ENCODE peak calls at places on chromosome 14, in four cellular contexts. L, I, M and E are unnamed samples. For H3K36me3, the result is how much of the 10 kb centered on the place peaks cover.

GRCh38 chr14:24734917-24735500 is 101.0 kb upstream of the GZMB start:
- DNase-seq in L (no peak), I (peak), M (peak), E (peak)

GRCh38 chr14:104246401-104247335 is 108.3 kb downstream of the KIF26A start:
- DNase-seq in L (no peak), I (peak), M (no peak), E (no peak)

GRCh38 chr14:92258934-92259333 is 64.0 kb upstream of the SLC24A4 start:
- DNase-seq in L (peak), I (no peak), M (no peak), E (no peak)

GRCh38 chr14:100592461-100592871 is 5.2 kb upstream of the BEGAIN start:
- DNase-seq in L (no peak), I (no peak), M (no peak), E (no peak)

GRCh38 chr14:30223385-30223785 is 295.7 kb upstream of the PRKD1 start:
- DNase-seq in L (no peak), I (peak), M (peak), E (peak)

GRCh38 chr14:94088516-94088915 is 7.4 kb downstream of the IFI27L1 start:
- DNase-seq in L (no peak), I (no peak), M (no peak), E (no peak)

GRCh38 chr14:95683793-95684192 is 2.4 kb upstream of the TCL1B start:
- DNase-seq in L (no peak), I (peak), M (peak), E (peak)

GRCh38 chr14:31867570-31867969 is 209.5 kb upstream of the ARHGAP5 start:
- DNase-seq in L (no peak), I (no peak), M (peak), E (no peak)

GRCh38 chr14:87286826-87287225 is 706.2 kb downstream of the GALC start:
- DNase-seq in L (no peak), I (no peak), M (no peak), E (no peak)

GRCh38 chr14:96086574-96087077 is 47.5 kb downstream of the C14orf132 start:
- DNase-seq in L (no peak), I (no peak), M (no peak), E (no peak)

GRCh38 chr14:68819260-68819691 is 26.4 kb upstream of the ZFP36L1 start:
- DNase-seq in L (no peak), I (peak), M (no peak), E (peak)

GRCh38 chr14:98580131-98580678 is 691.8 kb downstream of the BCL11B start:
- DNase-seq in L (no peak), I (no peak), M (no peak), E (no peak)

GRCh38 chr14:99729991-99730875 is 46.1 kb downstream of the CYP46A1 start:
- DNase-seq in L (no peak), I (peak), M (peak), E (peak)

GRCh38 chr14:94542111-94542810 is 19.0 kb upstream of the SERPINA4 start:
- DNase-seq in L (no peak), I (no peak), M (peak), E (no peak)

GRCh38 chr14:104081493-104081835 is 4.0 kb upstream of the ASPG start:
- DNase-seq in L (no peak), I (no peak), M (no peak), E (no peak)

GRCh38 chr14:85387181-85387580 is 142.8 kb upstream of the FLRT2 start:
- DNase-seq in L (no peak), I (no peak), M (no peak), E (no peak)

GRCh38 chr14:28755930-28756895 is 10.4 kb upstream of the FOXG1 start:
- DNase-seq in L (no peak), I (no peak), M (no peak), E (no peak)

GRCh38 chr14:92322516-92322915 is 449 bp upstream of the SLC24A4 start:
- DNase-seq in L (no peak), I (no peak), M (no peak), E (no peak)

GRCh38 chr14:70239802-70240201 is 51.1 kb upstream of the SLC8A3 start:
- DNase-seq in L (peak), I (no peak), M (no peak), E (no peak)

GRCh38 chr14:81144811-81145598 is 75.8 kb downstream of the GTF2A1 start:
- DNase-seq in L (no peak), I (no peak), M (no peak), E (no peak)

GRCh38 chr14:22524784-22525161 is 64.3 kb downstream of the DAD1 start:
- DNase-seq in L (no peak), I (no peak), M (no peak), E (no peak)

GRCh38 chr14:65258391-65258790 is 154.1 kb upstream of the FUT8 start:
- DNase-seq in L (no peak), I (no peak), M (peak), E (no peak)

GRCh38 chr14:85811340-85811739 is 281.4 kb downstream of the FLRT2 start:
- DNase-seq in L (no peak), I (no peak), M (no peak), E (no peak)

GRCh38 chr14:96567289-96567899 is 65.2 kb downstream of the PAPOLA start:
- DNase-seq in L (no peak), I (no peak), M (peak), E (no peak)

GRCh38 chr14:39181026-39181692 is 6.1 kb downstream of the PNN start:
- DNase-seq in L (no peak), I (no peak), M (no peak), E (no peak)

GRCh38 chr14:29814153-29815057 is 113.2 kb downstream of the PRKD1 start:
- DNase-seq in L (no peak), I (peak), M (no peak), E (peak)

GRCh38 chr14:39267592-39268112 is 33.9 kb downstream of the MIA2 start:
- DNase-seq in L (no peak), I (no peak), M (peak), E (no peak)

GRCh38 chr14:32039401-32039800 is 37.7 kb upstream of the ARHGAP5 start:
- DNase-seq in L (no peak), I (no peak), M (no peak), E (no peak)

GRCh38 chr14:49896956-49897355 is 4.1 kb downstream of the ARF6 start:
- DNase-seq in L (no peak), I (no peak), M (no peak), E (no peak)

DNA sequence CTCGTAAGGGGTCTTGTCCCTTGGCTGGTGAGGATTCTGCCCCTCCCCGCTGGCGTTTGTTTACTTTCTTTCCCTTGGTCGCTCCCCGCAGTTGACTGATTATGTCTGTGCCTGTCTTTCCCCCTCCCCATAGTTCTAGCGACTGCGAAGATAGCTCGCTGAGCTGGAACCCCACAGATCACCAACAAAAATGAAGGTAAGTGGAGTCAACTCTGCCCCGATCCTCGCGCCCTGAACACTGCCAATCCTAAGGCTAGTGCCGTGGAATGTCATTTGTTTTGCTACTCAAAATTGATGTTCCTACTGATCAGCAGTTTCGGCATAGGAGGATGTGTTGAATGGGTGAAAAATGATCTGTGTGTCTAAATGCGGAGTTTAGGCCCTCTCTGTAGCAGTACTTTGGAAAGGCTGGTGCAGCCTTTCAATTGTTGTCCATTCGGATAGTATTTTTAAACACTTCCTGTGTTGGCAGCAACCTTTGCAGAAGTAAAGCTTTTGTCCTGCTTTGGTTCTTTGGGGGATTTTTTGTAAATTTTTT is 1.4 kb downstream of the ARID4A start:
- DNase-seq in L (no peak), I (no peak), M (no peak), E (no peak)
- TF ChIP-seq POLR2AphosphoS5 in L (no peak), I (no peak), M (no peak), E (no peak)

DNA sequence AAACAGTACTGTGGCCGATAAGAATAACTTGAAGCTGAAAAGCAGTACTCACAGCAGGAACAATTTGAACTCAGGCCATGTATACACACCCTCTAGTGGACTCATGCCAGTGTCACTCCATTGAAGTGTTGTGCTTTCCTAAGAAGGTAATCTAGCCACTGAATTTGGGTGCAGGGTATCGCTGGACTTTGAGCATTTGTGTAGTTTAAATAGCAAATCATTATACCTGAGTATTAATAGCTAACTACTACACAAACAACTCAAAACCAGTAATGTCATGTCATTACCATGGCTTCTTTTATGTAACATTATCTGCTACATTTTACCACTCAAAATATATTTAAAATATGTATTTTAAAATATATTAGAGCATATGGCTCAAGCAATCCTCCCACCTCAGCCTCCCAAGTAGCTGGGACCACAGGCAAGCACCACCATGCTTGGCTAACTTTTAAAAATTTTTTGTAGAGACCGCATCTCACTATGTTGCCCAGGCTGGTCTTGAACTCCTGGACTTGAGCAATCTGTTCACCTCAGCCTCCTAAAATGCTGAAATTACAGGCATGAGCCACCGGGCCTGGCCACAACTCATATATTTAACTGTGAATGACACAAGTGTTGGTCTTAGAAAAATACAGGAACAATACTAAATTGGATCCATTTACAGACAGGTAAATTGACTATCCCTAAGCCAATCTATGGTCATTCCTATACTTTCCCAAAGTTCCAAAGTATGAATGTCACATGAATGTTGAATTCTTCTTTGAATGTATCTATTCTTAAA is 25.6 kb upstream of the ARID4A start:
- DNase-seq in L (no peak), I (peak), M (peak), E (no peak)
- H3K36me3 ChIP-seq in L (under half), I (half or more), M (under half), E (under half)

GRCh38 chr14:102510616-102511520 is 1.3 kb upstream of the ANKRD9 start:
- DNase-seq in L (no peak), I (peak), M (peak), E (peak)
- TF ChIP-seq POLR2AphosphoS5 in L (no peak), I (peak), M (peak), E (peak)

DNA sequence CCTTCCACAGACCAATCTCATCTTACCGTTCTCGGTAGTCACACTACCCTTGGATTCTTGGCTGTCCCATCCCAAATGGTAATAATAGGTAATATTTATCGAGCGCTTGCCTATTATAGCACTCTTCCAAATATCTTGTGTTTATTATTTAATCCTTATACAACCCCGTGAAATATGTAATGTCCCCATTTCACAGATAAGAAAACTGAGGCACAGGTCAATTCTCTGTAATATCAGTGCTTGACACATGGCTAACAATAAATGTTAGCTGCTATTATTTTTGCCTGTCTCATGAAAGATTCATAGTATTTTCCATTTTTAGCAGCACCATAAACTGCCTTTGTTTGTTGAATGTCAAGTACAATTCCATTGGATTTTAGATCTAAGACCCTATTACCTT is 4.5 kb downstream of the TMX1 start:
- DNase-seq in L (no peak), I (no peak), M (no peak), E (no peak)
- H3K36me3 ChIP-seq in L (under half), I (under half), M (under half), E (under half)